ENCODE peak calls at places on chromosome 12, in seven cellular contexts. T is right atrium auricular region, W is H9, V is SK-N-SH, B is MCF 10A, I is stomach, U is mucosa of descending colon. Y is an unnamed sample.

GRCh38 chr12:51702582-51702981 is 111.5 kb downstream of the SCN8A start:
- DNase-seq in T (no peak), W (no peak), V (no peak), B (no peak), I (no peak), U (no peak), Y (no peak)

GRCh38 chr12:100572184-100572583 is 1.3 kb upstream of the GAS2L3 start:
- DNase-seq in T (no peak), W (no peak), V (no peak), B (no peak), I (no peak), U (no peak), Y (no peak)

GRCh38 chr12:42887657-42888056 is 298.1 kb upstream of the PRICKLE1 start:
- DNase-seq in T (no peak), W (no peak), V (no peak), B (no peak), I (no peak), U (no peak), Y (no peak)

GRCh38 chr12:10783252-10783651 is 19.2 kb downstream of the TAS2R7 start:
- DNase-seq in T (no peak), W (no peak), V (no peak), B (no peak), I (no peak), U (no peak), Y (no peak)

GRCh38 chr12:30794591-30795409 is 40.0 kb upstream of the CAPRIN2 start:
- DNase-seq in T (peak; percentile 74), W (peak; percentile 90), V (no peak), B (peak; percentile 92), I (no peak), U (no peak), Y (no peak)

GRCh38 chr12:66025477-66025876 is 105.1 kb downstream of the LLPH start:
- DNase-seq in T (no peak), W (no peak), V (no peak), B (no peak), I (no peak), U (no peak), Y (no peak)

GRCh38 chr12:23423097-23423687 is 526.3 kb downstream of the SOX5 start:
- DNase-seq in T (no peak), W (no peak), V (no peak), B (no peak), I (no peak), U (no peak), Y (no peak)

GRCh38 chr12:131210506-131211278 is 257.0 kb downstream of the ADGRD1 start:
- DNase-seq in T (no peak), W (peak; percentile 20), V (no peak), B (no peak), I (no peak), U (no peak), Y (no peak)

GRCh38 chr12:25242981-25243764 is 7.6 kb downstream of the KRAS start:
- DNase-seq in T (no peak), W (no peak), V (no peak), B (no peak), I (no peak), U (no peak), Y (no peak)

GRCh38 chr12:49824886-49825285 is 3.3 kb downstream of the NCKAP5L start:
- DNase-seq in T (peak; percentile 72), W (no peak), V (no peak), B (no peak), I (no peak), U (no peak), Y (no peak)

GRCh38 chr12:120720234-120720968 is 5.2 kb upstream of the ACADS start:
- DNase-seq in T (no peak), W (no peak), V (no peak), B (peak; percentile 61), I (no peak), U (no peak), Y (no peak)

GRCh38 chr12:123363385-123363742 is 1.3 kb downstream of the SBNO1 start:
- DNase-seq in T (no peak), W (no peak), V (peak; percentile 31), B (peak; percentile 37), I (no peak), U (no peak), Y (no peak)

GRCh38 chr12:112815589-112816321 is 24.2 kb downstream of the RPH3A start:
- DNase-seq in T (no peak), W (no peak), V (peak; percentile 59), B (no peak), I (no peak), U (no peak), Y (no peak)

GRCh38 chr12:130714591-130715149 is 1.4 kb downstream of the RIMBP2 start:
- DNase-seq in T (no peak), W (no peak), V (peak; percentile 78), B (no peak), I (no peak), U (no peak), Y (no peak)

GRCh38 chr12:85519163-85519562 is 239.1 kb downstream of the ALX1 start:
- DNase-seq in T (no peak), W (no peak), V (no peak), B (no peak), I (no peak), U (no peak), Y (no peak)

GRCh38 chr12:124321556-124322270 is 26.8 kb downstream of the RFLNA start:
- DNase-seq in T (no peak), W (no peak), V (no peak), B (peak; percentile 21), I (no peak), U (no peak), Y (no peak)

GRCh38 chr12:80064269-80064668 is 35.1 kb upstream of the OTOGL start:
- DNase-seq in T (no peak), W (no peak), V (no peak), B (no peak), I (no peak), U (no peak), Y (no peak)

GRCh38 chr12:108773798-108774788 is 42.8 kb upstream of the CORO1C start:
- DNase-seq in T (peak; percentile 96), W (peak; percentile 74), V (peak; percentile 83), B (peak; percentile 58), I (peak; percentile 39), U (peak; percentile 88), Y (peak; percentile 89)

GRCh38 chr12:58727526-58727925 is 192.8 kb downstream of the LRIG3 start:
- DNase-seq in T (no peak), W (no peak), V (no peak), B (peak; percentile 30), I (no peak), U (no peak), Y (no peak)

GRCh38 chr12:1607940-1608782 is 13.8 kb upstream of the FBXL14 start:
- DNase-seq in T (no peak), W (peak; percentile 11), V (no peak), B (no peak), I (no peak), U (no peak), Y (no peak)

GRCh38 chr12:117441751-117442150 is 80.3 kb upstream of the NOS1 start:
- DNase-seq in T (no peak), W (peak; percentile 41), V (no peak), B (peak; percentile 68), I (no peak), U (no peak), Y (no peak)

GRCh38 chr12:30970559-30971202 is 44.1 kb downstream of the TSPAN11 start:
- DNase-seq in T (no peak), W (no peak), V (peak; percentile 77), B (peak; percentile 13), I (no peak), U (no peak), Y (no peak)

GRCh38 chr12:80498059-80498728 is 54.2 kb downstream of the PTPRQ start:
- DNase-seq in T (no peak), W (no peak), V (no peak), B (no peak), I (no peak), U (no peak), Y (no peak)

GRCh38 chr12:13941258-13942249 is 39.8 kb downstream of the GRIN2B start:
- DNase-seq in T (no peak), W (peak; percentile 80), V (peak; percentile 12), B (peak; percentile 80), I (peak; percentile 75), U (peak; percentile 50), Y (no peak)
- TF ChIP-seq CTCF in T (peak; percentile 49), W (peak; percentile 82), V (peak; percentile 60), B (peak; percentile 41), I (peak; percentile 16), U (no peak), Y (peak; percentile 21)

DNA sequence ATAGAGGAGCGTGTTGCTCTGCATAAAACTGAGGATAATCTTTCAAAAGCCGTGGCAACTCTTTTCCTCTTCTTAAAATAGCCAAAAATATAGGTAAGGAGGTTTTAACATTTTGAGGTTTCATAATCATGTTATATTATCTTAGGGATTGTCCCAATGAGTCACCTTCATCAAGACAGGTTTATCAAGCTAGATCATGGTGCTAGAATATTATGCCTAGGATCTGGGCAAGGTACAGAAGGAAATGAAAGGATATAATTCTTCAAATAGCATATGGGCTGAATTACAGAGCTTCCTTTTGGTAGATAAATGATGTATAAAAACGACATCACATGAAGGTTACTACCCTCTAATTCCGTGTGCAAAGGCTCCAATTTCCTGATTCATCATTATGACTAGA is 28.7 kb upstream of the TBC1D15 start:
- DNase-seq in T (no peak), W (no peak), V (no peak), B (peak; percentile 6), I (no peak), U (no peak), Y (no peak)
- TF ChIP-seq CTCF in T (no peak), W (no peak), V (no peak), B (no peak), I (no peak), U (no peak), Y (no peak)

DNA sequence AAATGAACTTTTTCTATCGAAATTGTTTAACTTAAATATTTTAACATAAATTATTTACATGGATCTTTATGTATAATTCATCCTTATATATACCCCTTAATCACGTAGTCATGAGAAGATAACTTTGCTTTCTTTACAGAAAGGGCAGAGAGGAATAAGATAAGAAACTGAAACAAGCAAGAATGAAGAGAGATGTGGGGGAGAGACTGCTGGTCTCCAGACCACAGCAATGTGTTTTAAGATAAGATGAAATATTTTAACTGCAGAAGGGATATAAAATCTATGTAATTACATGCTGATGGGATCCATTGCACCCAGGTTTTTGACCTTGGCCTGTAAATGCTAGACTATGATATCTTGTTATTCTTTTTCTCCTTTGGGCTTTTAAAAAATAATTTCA is 34.6 kb upstream of the DNM1L start:
- DNase-seq in T (no peak), W (no peak), V (no peak), B (no peak), I (no peak), U (no peak), Y (no peak)
- TF ChIP-seq CTCF in T (no peak), W (no peak), V (no peak), B (no peak), I (no peak), U (no peak), Y (no peak)

DNA sequence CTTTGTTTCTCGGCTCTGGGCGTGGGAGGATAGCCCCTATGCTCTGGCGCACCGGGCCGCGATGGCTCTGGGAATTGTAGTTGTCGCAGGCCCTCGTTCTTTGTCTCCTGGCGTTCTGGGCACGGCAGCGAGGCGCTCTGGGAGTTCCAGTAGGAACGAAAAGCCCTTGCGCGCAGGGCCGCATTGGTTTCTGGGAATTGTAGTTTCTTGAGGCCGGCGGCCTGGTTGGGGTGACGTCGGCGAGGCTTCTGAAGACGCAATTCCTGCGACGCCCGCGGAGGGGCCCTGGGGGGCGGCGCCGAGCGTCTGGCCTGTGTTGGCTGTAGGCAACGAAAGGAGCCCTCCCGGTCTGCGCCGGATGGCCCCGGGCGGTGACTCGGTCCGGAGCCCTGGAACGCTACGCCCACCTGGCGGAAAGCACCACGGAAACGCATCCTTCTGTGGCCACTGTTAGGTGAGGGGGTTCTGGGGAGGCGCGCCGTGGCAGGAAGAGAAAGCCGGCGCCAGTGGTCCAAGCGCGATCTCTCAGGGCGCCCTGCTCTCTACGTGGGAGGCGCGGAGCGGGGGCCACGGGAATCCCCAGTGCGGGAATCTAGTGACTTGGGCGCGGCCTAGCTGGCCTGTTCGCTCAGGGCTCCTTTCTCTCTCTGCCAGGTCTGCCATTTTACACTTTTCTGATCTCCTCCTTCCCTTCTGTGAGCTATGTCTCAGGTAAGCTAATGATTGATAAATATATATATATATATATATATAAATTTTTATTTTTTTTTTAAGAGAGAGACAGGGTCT is at the start of gene ZNF140:
- DNase-seq in T (peak; percentile 97), W (peak; percentile 99), V (peak; percentile 87), B (peak; percentile 79), I (peak; percentile 95), U (peak; percentile 97), Y (peak; percentile 98)
- TF ChIP-seq CTCF in T (no peak), W (peak; percentile 34), V (no peak), B (no peak), I (peak; percentile 26), U (peak; percentile 5), Y (no peak)

Y was measured in osteocyte.